ENCODE peak calls at places on chromosomes 12 and 14, in ten cellular contexts. E, D, J, O, F, I, Q, U, M and H are unnamed samples. For H3K4me1 and H3K27me3, the result is how much of the 10 kb centered on the place peaks cover.

GRCh38 chr14:104284107-104284592 is 145.8 kb downstream of the KIF26A start:
- DNase-seq in E (no peak), D (no peak), J (no peak), O (no peak), F (peak), I (no peak), Q (peak), U (peak), M (no peak), H (no peak)

GRCh38 chr12:52032431-52032796 is 18.8 kb upstream of the NR4A1 start:
- DNase-seq in E (peak), D (peak), J (no peak), O (peak), F (no peak), I (no peak), Q (no peak), U (peak), M (no peak), H (no peak)

GRCh38 chr12:106239951-106240335 is 7.9 kb downstream of the CKAP4 start:
- DNase-seq in E (no peak), D (no peak), J (no peak), O (no peak), F (peak), I (no peak), Q (no peak), U (no peak), M (no peak), H (no peak)

GRCh38 chr12:45166056-45166455 is 49.8 kb upstream of the ANO6 start:
- DNase-seq in E (peak), D (no peak), J (no peak), O (no peak), F (no peak), I (no peak), Q (no peak), U (no peak), M (no peak), H (no peak)

GRCh38 chr14:26794731-26795130 is 196.9 kb upstream of the NOVA1 start:
- DNase-seq in E (peak), D (peak), J (no peak), O (no peak), F (no peak), I (no peak), Q (no peak), U (no peak), M (no peak), H (no peak)

GRCh38 chr12:124480469-124481256 is 86.7 kb downstream of the NCOR2 start:
- DNase-seq in E (peak), D (peak), J (no peak), O (peak), F (no peak), I (peak), Q (peak), U (no peak), M (peak), H (no peak)

GRCh38 chr14:75979071-75979571 is 2.7 kb downstream of the TGFB3 start:
- DNase-seq in E (peak), D (peak), J (no peak), O (peak), F (no peak), I (no peak), Q (peak), U (peak), M (peak), H (no peak)

GRCh38 chr12:69844836-69845235 is 19.8 kb downstream of the MYRFL start:
- DNase-seq in E (no peak), D (no peak), J (no peak), O (no peak), F (no peak), I (no peak), Q (no peak), U (no peak), M (no peak), H (no peak)

GRCh38 chr12:104494816-104495158 is 38.0 kb downstream of the CHST11 start:
- DNase-seq in E (no peak), D (peak), J (no peak), O (no peak), F (no peak), I (no peak), Q (no peak), U (no peak), M (no peak), H (no peak)

GRCh38 chr14:78142994-78143393 is 27.2 kb upstream of the NRXN3 start:
- DNase-seq in E (no peak), D (no peak), J (no peak), O (no peak), F (no peak), I (no peak), Q (no peak), U (no peak), M (no peak), H (no peak)

GRCh38 chr12:26011099-26011498 is 52.6 kb downstream of the RASSF8 start:
- DNase-seq in E (peak), D (peak), J (no peak), O (no peak), F (no peak), I (no peak), Q (no peak), U (peak), M (no peak), H (no peak)

GRCh38 chr12:27337376-27337775 is 4.7 kb downstream of the BMAL2 start:
- DNase-seq in E (no peak), D (no peak), J (no peak), O (peak), F (no peak), I (no peak), Q (no peak), U (no peak), M (no peak), H (no peak)

GRCh38 chr12:10926263-10926662 is 2.8 kb upstream of the PRH2 start:
- DNase-seq in E (no peak), D (no peak), J (no peak), O (no peak), F (no peak), I (no peak), Q (no peak), U (no peak), M (no peak), H (no peak)

GRCh38 chr12:623172-623864 is 39.9 kb downstream of the NINJ2 start:
- DNase-seq in E (no peak), D (no peak), J (no peak), O (no peak), F (no peak), I (no peak), Q (no peak), U (no peak), M (no peak), H (no peak)

GRCh38 chr12:3658327-3659163 is 94.4 kb downstream of the CRACR2A start:
- DNase-seq in E (peak), D (peak), J (no peak), O (no peak), F (no peak), I (no peak), Q (no peak), U (no peak), M (peak), H (no peak)

GRCh38 chr12:19369691-19370148 is 69.6 kb upstream of the AEBP2 start:
- DNase-seq in E (peak), D (peak), J (no peak), O (no peak), F (no peak), I (no peak), Q (no peak), U (no peak), M (no peak), H (no peak)

GRCh38 chr14:32584079-32584478 is 255.0 kb downstream of the AKAP6 start:
- DNase-seq in E (no peak), D (no peak), J (no peak), O (no peak), F (no peak), I (no peak), Q (no peak), U (no peak), M (no peak), H (no peak)

GRCh38 chr14:52974406-52974805 is 23.6 kb upstream of the FERMT2 start:
- DNase-seq in E (peak), D (peak), J (no peak), O (no peak), F (no peak), I (no peak), Q (no peak), U (no peak), M (no peak), H (no peak)

GRCh38 chr12:91662021-91662420 is 479.4 kb upstream of the DCN start:
- DNase-seq in E (no peak), D (peak), J (no peak), O (no peak), F (no peak), I (no peak), Q (no peak), U (no peak), M (no peak), H (no peak)

GRCh38 chr14:31829256-31829923 is 247.7 kb upstream of the ARHGAP5 start:
- DNase-seq in E (peak), D (peak), J (no peak), O (no peak), F (no peak), I (no peak), Q (no peak), U (no peak), M (no peak), H (no peak)

GRCh38 chr14:60101801-60102200 is 10.1 kb downstream of the PCNX4 start:
- DNase-seq in E (peak), D (no peak), J (no peak), O (no peak), F (no peak), I (no peak), Q (no peak), U (no peak), M (no peak), H (no peak)

GRCh38 chr14:102209224-102209966 is 69.7 kb downstream of the WDR20 start:
- DNase-seq in E (peak), D (peak), J (no peak), O (no peak), F (no peak), I (no peak), Q (peak), U (peak), M (no peak), H (no peak)

GRCh38 chr12:104010121-104010520 is 39.9 kb downstream of the GLT8D2 start:
- DNase-seq in E (no peak), D (no peak), J (no peak), O (no peak), F (no peak), I (no peak), Q (no peak), U (no peak), M (no peak), H (no peak)

GRCh38 chr12:16175893-16176292 is 101.6 kb downstream of the SLC15A5 start:
- DNase-seq in E (no peak), D (no peak), J (no peak), O (no peak), F (no peak), I (no peak), Q (no peak), U (no peak), M (no peak), H (no peak)

GRCh38 chr12:12331244-12331771 is 18.7 kb downstream of the MANSC1 start:
- DNase-seq in E (no peak), D (no peak), J (no peak), O (no peak), F (no peak), I (no peak), Q (no peak), U (no peak), M (no peak), H (no peak)

GRCh38 chr12:82437744-82438143 is 79.4 kb downstream of the METTL25 start:
- DNase-seq in E (no peak), D (no peak), J (no peak), O (no peak), F (no peak), I (no peak), Q (no peak), U (no peak), M (no peak), H (no peak)

GRCh38 chr12:82440885-82441284 is 82.6 kb downstream of the METTL25 start:
- DNase-seq in E (peak), D (no peak), J (no peak), O (no peak), F (no peak), I (no peak), Q (no peak), U (no peak), M (no peak), H (no peak)

GRCh38 chr12:82434392-82434911 is 76.1 kb downstream of the METTL25 start:
- DNase-seq in E (peak), D (peak), J (no peak), O (no peak), F (no peak), I (no peak), Q (no peak), U (no peak), M (no peak), H (no peak)

GRCh38 chr12:82436354-82436753 is 78.0 kb downstream of the METTL25 start:
- DNase-seq in E (no peak), D (no peak), J (no peak), O (no peak), F (no peak), I (no peak), Q (no peak), U (no peak), M (no peak), H (no peak)

GRCh38 chr12:82438356-82438755 is 80.0 kb downstream of the METTL25 start:
- DNase-seq in E (no peak), D (no peak), J (no peak), O (no peak), F (no peak), I (no peak), Q (no peak), U (no peak), M (no peak), H (no peak)
- H3K4me3 ChIP-seq in E (no peak), D (no peak), J (no peak), O (no peak), F (no peak), I (no peak), Q (no peak), U (no peak), M (no peak), H (no peak)

DNA sequence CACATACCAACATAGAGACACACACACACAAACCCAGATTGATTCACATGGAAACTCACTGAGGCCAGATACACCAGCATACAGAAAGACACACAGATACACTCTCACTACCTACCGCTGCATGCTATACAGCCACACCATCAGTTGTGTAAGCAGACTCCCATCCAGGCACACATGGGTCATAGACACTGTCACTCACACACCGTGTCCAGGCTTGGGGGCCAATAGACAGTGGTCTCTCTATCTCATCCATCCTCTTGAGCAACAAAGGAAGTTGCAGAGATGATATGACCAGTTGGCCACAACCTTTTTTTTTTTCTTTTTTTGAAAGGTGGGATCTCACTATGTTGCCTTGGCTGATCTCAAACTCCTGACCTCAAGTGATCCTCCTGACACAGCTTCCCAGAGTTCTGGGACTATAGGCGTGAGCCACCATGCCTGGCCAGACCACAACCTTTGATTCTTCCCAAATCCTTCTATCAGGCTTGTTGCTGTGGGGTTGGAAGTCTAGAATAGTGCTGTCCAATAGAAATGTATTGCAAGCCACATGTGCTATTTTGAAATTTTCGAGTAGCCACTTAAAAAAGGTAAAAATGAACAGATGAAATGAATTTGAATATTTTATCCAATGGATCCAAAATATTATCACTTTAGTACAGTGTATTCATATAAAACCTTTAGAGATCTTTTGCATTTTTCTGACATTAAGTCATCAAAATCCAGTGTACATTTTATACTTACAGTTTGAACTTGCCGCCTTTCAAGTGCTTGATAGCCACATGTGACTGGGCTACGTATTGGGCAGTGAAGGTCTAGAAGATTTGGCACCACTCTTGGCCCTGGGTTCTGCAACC is 7.4 kb downstream of the LRP1-AS start:
- DNase-seq in E (peak), D (peak), J (no peak), O (no peak), F (no peak), I (no peak), Q (no peak), U (no peak), M (no peak), H (no peak)
- H3K4me1 ChIP-seq in E (under half), D (under half), J (under half), O (under half), F (half or more), I (under half), Q (under half), U (under half), M (under half), H (under half)

GRCh38 chr14:61482348-61483206 is 161.2 kb downstream of the PRKCH start:
- DNase-seq in E (no peak), D (no peak), J (no peak), O (no peak), F (no peak), I (no peak), Q (no peak), U (no peak), M (no peak), H (no peak)

GRCh38 chr14:61477845-61478438 is 156.6 kb downstream of the PRKCH start:
- DNase-seq in E (peak), D (peak), J (no peak), O (peak), F (no peak), I (no peak), Q (peak), U (peak), M (peak), H (no peak)

GRCh38 chr14:61480704-61481285 is 159.4 kb downstream of the PRKCH start:
- DNase-seq in E (no peak), D (no peak), J (no peak), O (no peak), F (no peak), I (no peak), Q (no peak), U (no peak), M (no peak), H (no peak)

GRCh38 chr14:61478971-61479473 is 157.6 kb downstream of the PRKCH start:
- DNase-seq in E (no peak), D (no peak), J (no peak), O (peak), F (no peak), I (no peak), Q (no peak), U (no peak), M (no peak), H (no peak)

GRCh38 chr14:61479746-61480502 is 158.5 kb downstream of the PRKCH start:
- DNase-seq in E (peak), D (no peak), J (no peak), O (no peak), F (no peak), I (no peak), Q (no peak), U (no peak), M (no peak), H (no peak)
- H3K27me3 ChIP-seq in E (under half), D (under half), J (under half), O (under half), F (under half), I (under half), Q (under half), U (under half), M (under half), H (under half)

DNA sequence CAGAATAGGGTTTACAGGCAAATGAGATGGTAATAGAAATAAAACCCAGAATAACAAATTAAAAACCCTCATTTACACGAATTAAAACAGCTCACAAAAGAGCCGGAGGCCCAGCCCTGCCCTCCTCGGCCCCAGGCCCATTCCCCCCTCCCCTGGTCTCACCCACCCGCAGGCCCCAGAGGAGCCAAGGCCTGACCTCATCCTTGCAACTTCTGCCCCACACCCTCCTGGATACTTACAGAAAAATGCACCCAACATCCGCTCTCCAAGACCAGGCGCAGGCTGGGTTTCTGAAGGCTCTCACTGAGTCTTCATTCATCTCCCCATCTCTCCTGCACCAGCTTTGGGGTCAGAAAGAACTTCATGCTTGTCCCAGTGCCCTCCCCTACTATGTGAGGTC is 16.2 kb upstream of the VSX2 start:
- DNase-seq in E (no peak), D (no peak), J (no peak), O (no peak), F (no peak), I (no peak), Q (no peak), U (peak), M (no peak), H (no peak)
- H3K4me3 ChIP-seq in E (no peak), D (no peak), J (no peak), O (no peak), F (no peak), I (no peak), Q (no peak), U (no peak), M (no peak), H (no peak)